ENCODE peak calls at places on chromosomes 11 and 22, in eight cellular contexts. Q is ovary, K is HepG2, V is suprapubic skin, M is GM12878, R is K562, D is upper lobe of left lung, C is A549. O is an unnamed sample. For H3K4me1, the result is how much of the 10 kb centered on the place peaks cover.

GRCh38 chr22:27810566-27810965 is 9.0 kb upstream of the MN1 start:
- DNase-seq in Q (peak), K (peak), V (no peak), M (no peak), R (no peak), D (no peak), C (no peak), O (no peak)

GRCh38 chr11:2825886-2826678 is 59.5 kb downstream of the CDKN1C start:
- DNase-seq in Q (peak), K (peak), V (peak), M (no peak), R (no peak), D (peak), C (peak), O (peak)

GRCh38 chr11:102680945-102681344 is 24.6 kb downstream of the MMP27 start:
- DNase-seq in Q (no peak), K (no peak), V (no peak), M (no peak), R (no peak), D (no peak), C (no peak), O (peak)

GRCh38 chr11:28524098-28524497 is 415.9 kb downstream of the METTL15 start:
- DNase-seq in Q (no peak), K (no peak), V (no peak), M (no peak), R (no peak), D (no peak), C (no peak), O (no peak)

GRCh38 chr22:44033689-44034088 is 9.6 kb downstream of the PARVB start:
- DNase-seq in Q (no peak), K (no peak), V (no peak), M (no peak), R (no peak), D (no peak), C (no peak), O (no peak)

GRCh38 chr11:117099681-117100080 is 1.5 kb upstream of the SIK3 start:
- DNase-seq in Q (no peak), K (no peak), V (no peak), M (no peak), R (no peak), D (no peak), C (no peak), O (no peak)

GRCh38 chr11:74925281-74925680 is 23.6 kb downstream of the XRRA1 start:
- DNase-seq in Q (no peak), K (no peak), V (no peak), M (no peak), R (no peak), D (no peak), C (no peak), O (no peak)

GRCh38 chr11:108019870-108020540 is 11.3 kb downstream of the CUL5 start:
- DNase-seq in Q (no peak), K (peak), V (no peak), M (no peak), R (peak), D (no peak), C (no peak), O (no peak)

GRCh38 chr11:20668844-20669832 is at the start of gene NELL1:
- DNase-seq in Q (no peak), K (no peak), V (no peak), M (no peak), R (no peak), D (no peak), C (no peak), O (peak)

GRCh38 chr22:29727248-29727551 is 7.4 kb downstream of the CABP7 start:
- DNase-seq in Q (peak), K (peak), V (no peak), M (no peak), R (peak), D (peak), C (peak), O (no peak)

GRCh38 chr22:30235687-30236170 is 10.8 kb downstream of the LIF start:
- DNase-seq in Q (no peak), K (no peak), V (no peak), M (no peak), R (no peak), D (peak), C (peak), O (no peak)

GRCh38 chr22:30665786-30666185 is 1.9 kb downstream of the DUSP18 start:
- DNase-seq in Q (no peak), K (no peak), V (no peak), M (no peak), R (no peak), D (no peak), C (no peak), O (no peak)

GRCh38 chr11:128297111-128297651 is 290.2 kb downstream of the ETS1 start:
- DNase-seq in Q (no peak), K (no peak), V (no peak), M (no peak), R (no peak), D (no peak), C (no peak), O (no peak)

GRCh38 chr11:117586392-117586791 is 210.6 kb downstream of the DSCAML1 start:
- DNase-seq in Q (peak), K (no peak), V (peak), M (no peak), R (no peak), D (no peak), C (no peak), O (no peak)

GRCh38 chr22:23113067-23113846 is 28.5 kb downstream of the RSPH14 start:
- DNase-seq in Q (peak), K (no peak), V (no peak), M (no peak), R (no peak), D (no peak), C (no peak), O (no peak)

GRCh38 chr11:1010551-1011319 is 25.8 kb downstream of the MUC6 start:
- DNase-seq in Q (no peak), K (no peak), V (no peak), M (no peak), R (no peak), D (no peak), C (no peak), O (no peak)

GRCh38 chr11:3865388-3866193 is 10.1 kb downstream of the STIM1 start:
- DNase-seq in Q (no peak), K (no peak), V (no peak), M (no peak), R (peak), D (no peak), C (no peak), O (no peak)

GRCh38 chr22:42360348-42360747 is 71.9 kb downstream of the NFAM1 start:
- DNase-seq in Q (no peak), K (no peak), V (no peak), M (no peak), R (no peak), D (no peak), C (no peak), O (no peak)

GRCh38 chr11:10638285-10638684 is 55.3 kb downstream of the IRAG1 start:
- DNase-seq in Q (no peak), K (no peak), V (peak), M (no peak), R (no peak), D (no peak), C (no peak), O (no peak)

GRCh38 chr22:22753526-22754267 is 109.3 kb downstream of the GGTLC2 start:
- DNase-seq in Q (peak), K (peak), V (no peak), M (no peak), R (peak), D (peak), C (peak), O (no peak)

GRCh38 chr11:110524227-110524626 is 94.5 kb downstream of the FDX1 start:
- DNase-seq in Q (no peak), K (no peak), V (no peak), M (no peak), R (no peak), D (no peak), C (no peak), O (peak)

GRCh38 chr11:269146-269890 is 8.9 kb upstream of the NLRP6 start:
- DNase-seq in Q (no peak), K (peak), V (peak), M (peak), R (peak), D (no peak), C (no peak), O (no peak)

GRCh38 chr11:100550910-100551309 is 136.2 kb upstream of the ARHGAP42 start:
- DNase-seq in Q (no peak), K (no peak), V (no peak), M (no peak), R (no peak), D (no peak), C (no peak), O (no peak)

GRCh38 chr11:83681045-83681781 is 395.0 kb upstream of the CCDC90B start:
- DNase-seq in Q (no peak), K (no peak), V (no peak), M (no peak), R (no peak), D (no peak), C (no peak), O (no peak)

GRCh38 chr11:126624491-126624890 is 269.0 kb downstream of the ST3GAL4 start:
- DNase-seq in Q (no peak), K (no peak), V (no peak), M (no peak), R (no peak), D (no peak), C (no peak), O (no peak)

GRCh38 chr11:2445948-2446551 is 1.2 kb downstream of the KCNQ1 start:
- DNase-seq in Q (no peak), K (no peak), V (no peak), M (no peak), R (no peak), D (peak), C (no peak), O (no peak)

GRCh38 chr22:49592780-49593501 is 234.7 kb downstream of the BRD1 start:
- DNase-seq in Q (no peak), K (no peak), V (no peak), M (no peak), R (no peak), D (peak), C (no peak), O (no peak)

GRCh38 chr11:107263865-107264563 is 193.6 kb downstream of the CWF19L2 start:
- DNase-seq in Q (no peak), K (no peak), V (no peak), M (peak), R (no peak), D (no peak), C (no peak), O (peak)

GRCh38 chr11:34773211-34773610 is 143.0 kb downstream of the APIP start:
- DNase-seq in Q (no peak), K (no peak), V (no peak), M (no peak), R (no peak), D (no peak), C (no peak), O (no peak)

GRCh38 chr11:11292839-11293238 is 60.2 kb downstream of the CSNK2A3 start:
- DNase-seq in Q (no peak), K (no peak), V (no peak), M (no peak), R (no peak), D (no peak), C (no peak), O (no peak)

GRCh38 chr11:112345708-112346107 is 85.0 kb upstream of the PLET1 start:
- DNase-seq in Q (no peak), K (no peak), V (no peak), M (no peak), R (peak), D (no peak), C (no peak), O (no peak)

GRCh38 chr11:14678350-14678749 is 34.7 kb downstream of the PDE3B start:
- DNase-seq in Q (no peak), K (no peak), V (no peak), M (no peak), R (no peak), D (no peak), C (no peak), O (no peak)

GRCh38 chr11:61922539-61922938 is 5.2 kb upstream of the RAB3IL1 start:
- DNase-seq in Q (peak), K (no peak), V (peak), M (no peak), R (peak), D (peak), C (no peak), O (peak)

GRCh38 chr11:2138436-2139117 is 612 bp downstream of the IGF2 start:
- DNase-seq in Q (peak), K (no peak), V (no peak), M (no peak), R (no peak), D (no peak), C (no peak), O (no peak)

DNA sequence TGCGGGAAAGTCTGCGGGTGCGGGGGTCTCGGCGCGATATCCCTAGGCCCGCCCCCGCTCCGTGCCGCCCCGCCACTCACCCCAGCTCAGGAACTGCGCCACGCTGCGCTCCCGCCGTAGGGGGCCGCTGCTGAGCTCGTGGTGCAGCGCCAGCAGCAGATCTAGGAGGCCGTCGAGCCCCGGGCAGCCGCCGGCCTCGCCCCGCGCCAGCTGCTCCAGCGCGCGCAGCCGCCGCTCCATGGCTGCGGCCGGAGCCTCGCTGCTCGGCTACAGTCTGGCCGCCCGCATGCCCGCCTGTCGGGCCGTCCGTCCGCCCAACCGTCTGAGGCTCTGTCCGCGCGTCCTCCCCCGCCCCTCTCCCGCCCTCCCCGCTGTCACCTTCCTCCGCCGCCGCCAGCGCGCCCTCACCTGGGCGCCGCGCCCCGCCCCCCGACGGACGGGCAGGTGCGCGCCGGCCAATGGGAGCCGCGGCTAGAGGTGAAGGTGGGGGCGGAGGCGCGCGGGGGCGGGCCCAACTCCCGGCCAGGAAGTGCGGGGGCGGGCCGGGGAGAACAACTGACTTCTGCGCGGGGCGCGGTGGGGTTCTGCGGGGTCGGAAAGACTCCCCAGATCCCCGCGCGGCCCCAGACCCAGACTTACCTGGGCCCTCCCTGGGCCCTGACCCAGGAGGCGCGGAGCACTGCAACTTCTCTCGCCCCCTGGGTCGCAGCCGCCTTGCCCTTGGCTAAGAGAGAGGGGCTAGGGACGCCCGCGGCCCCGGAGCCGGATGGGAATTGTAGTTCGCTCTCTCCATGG is at the start of gene CDC42BPG:
- DNase-seq in Q (peak), K (peak), V (peak), M (no peak), R (peak), D (peak), C (peak), O (no peak)
- TF ChIP-seq EP300 in Q (no peak), K (no peak), V (no peak), M (no peak), R (no peak), D (no peak), C (no peak), O (no peak)

DNA sequence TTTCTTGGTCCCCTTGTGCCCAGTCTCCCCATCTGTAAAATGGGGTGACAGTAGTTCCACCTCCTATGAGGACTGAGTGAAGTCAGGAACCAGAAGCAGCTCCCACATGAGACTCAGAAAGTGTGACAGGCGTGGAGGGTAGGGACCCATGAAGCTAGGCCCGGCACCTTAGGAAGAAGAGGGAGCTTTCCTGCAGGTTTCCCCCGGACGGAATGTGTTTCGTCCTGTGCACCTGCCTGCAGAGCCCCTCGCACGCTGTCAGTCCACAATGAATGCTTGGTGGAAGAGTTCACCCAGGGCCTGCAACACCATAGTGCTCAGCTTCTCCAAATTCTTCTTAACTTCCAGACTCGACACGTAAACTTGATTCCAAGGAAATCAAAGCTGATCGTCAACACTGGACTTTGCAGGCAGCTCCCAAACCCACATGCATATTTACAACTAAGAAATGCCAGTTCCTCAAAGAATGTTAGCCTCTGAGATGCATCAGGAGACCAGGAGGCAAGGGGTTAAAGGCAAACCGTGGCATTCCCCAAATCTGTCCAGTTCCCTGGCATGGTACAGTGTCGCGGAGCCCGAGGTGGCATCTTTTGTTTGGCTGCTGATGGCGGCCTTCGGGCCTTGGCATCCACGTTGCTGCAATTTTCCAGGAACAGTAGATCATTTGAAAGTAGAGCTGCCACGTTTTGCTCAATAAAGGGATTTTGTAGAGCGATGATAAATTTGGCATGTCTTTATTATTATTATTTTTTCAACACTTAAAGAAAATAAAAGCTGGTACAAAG is 15.4 kb downstream of the LRP5 start:
- DNase-seq in Q (no peak), K (no peak), V (no peak), M (no peak), R (no peak), D (no peak), C (no peak), O (no peak)
- H3K4me1 ChIP-seq in Q (under half), K (half or more), V (half or more), M (under half), R (under half), D (under half), C (under half), O (half or more)

DNA sequence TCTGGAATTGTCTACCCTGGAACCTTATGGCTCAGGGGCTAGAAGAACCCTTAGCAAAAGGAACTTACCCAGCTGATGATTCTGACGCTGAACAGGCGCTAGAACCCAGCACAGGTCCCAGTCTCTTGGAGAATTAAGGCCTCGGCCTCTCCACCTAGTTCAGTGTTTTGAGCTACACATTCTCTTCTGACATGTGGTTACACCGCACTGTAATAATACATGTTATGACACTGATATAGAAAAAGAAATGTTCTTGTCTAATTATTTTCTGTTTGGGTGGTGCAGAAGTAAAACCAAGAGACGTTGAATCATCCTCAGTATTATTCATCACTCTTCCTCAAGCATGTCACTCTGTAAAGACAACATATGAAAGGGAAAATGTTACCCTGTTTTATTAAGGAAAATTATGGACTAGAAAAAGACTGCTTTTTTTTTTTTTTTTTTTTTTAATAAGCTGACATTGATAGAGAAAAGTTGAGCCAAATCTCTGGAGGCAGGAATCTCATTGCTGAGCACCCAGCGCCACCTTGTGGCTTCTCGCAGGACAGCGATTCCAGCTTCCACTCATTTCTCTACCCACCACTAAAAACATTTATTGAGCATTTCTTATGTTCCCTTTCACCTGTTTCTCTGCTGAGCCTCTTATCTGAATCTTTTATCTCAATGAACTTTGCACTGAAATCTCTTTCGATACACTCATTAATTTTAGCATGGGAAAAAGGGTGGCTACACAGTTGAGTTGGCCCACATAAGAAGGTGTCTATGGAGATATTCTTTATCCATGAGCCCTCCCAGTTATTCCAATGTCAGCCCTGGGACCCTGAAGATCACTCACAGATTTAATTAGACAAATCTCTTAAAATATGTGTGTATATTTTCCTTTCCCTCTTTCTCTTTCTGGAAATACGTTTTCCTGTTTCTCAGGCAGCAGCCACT is 12.6 kb upstream of the APLNR start:
- DNase-seq in Q (peak), K (peak), V (no peak), M (no peak), R (peak), D (peak), C (peak), O (no peak)
- TF ChIP-seq EP300 in Q (no peak), K (no peak), V (no peak), M (no peak), R (no peak), D (no peak), C (no peak), O (no peak)

DNA sequence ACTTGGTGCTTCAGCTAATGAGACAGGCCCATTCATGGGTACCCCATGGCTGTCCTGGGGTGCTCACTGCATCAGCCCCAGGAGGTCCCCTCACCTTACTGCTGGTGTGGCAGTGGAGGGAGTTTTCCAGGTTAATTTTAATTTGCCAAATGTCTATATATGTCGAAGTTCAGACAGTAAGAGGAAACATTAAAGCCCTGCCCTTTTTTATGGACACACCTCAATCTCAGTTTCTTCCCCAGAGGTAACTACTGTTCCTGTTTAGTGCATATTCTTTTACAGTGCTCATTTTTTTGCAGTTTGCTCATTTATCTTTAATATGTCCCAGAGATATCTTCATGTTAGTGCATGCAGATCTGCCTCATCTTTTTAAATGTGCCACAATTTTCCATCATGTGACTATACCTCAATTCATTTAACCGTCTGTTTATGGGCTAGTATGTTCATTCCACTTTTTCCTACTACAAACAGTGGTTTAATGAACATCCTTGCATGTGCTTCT is 11.6 kb downstream of the PANX1 start:
- DNase-seq in Q (no peak), K (no peak), V (no peak), M (no peak), R (no peak), D (no peak), C (no peak), O (no peak)
- H3K4me1 ChIP-seq in Q (under half), K (under half), V (under half), M (under half), R (under half), D (under half), C (half or more), O (under half)

GRCh38 chr11:94849836-94850235 is 81.7 kb downstream of the AMOTL1 start:
- DNase-seq in Q (peak), K (no peak), V (no peak), M (no peak), R (no peak), D (no peak), C (no peak), O (no peak)

GRCh38 chr11:94844031-94844430 is 75.9 kb downstream of the AMOTL1 start:
- DNase-seq in Q (no peak), K (no peak), V (no peak), M (no peak), R (no peak), D (no peak), C (no peak), O (no peak)

GRCh38 chr11:94840209-94840608 is 72.1 kb downstream of the AMOTL1 start:
- DNase-seq in Q (no peak), K (no peak), V (no peak), M (no peak), R (no peak), D (no peak), C (no peak), O (no peak)

GRCh38 chr11:94845622-94846021 is 77.5 kb downstream of the AMOTL1 start:
- DNase-seq in Q (no peak), K (peak), V (no peak), M (no peak), R (no peak), D (peak), C (no peak), O (no peak)
- TF ChIP-seq EP300 in Q (no peak), K (no peak), V (no peak), M (no peak), R (no peak), D (no peak), C (no peak), O (peak)

O was measured in esophagus muscularis mucosa.